ENCODE peak calls at places on chromosomes 5 and 9, in four cellular contexts. V is HepG2, R is GM12878, U is K562. S is an unnamed sample.

GRCh38 chr5:129361441-129362025 is 98.6 kb upstream of the ADAMTS19 start:
- DNase-seq in V (no peak), R (no peak), U (no peak), S (no peak)

GRCh38 chr5:150603052-150603451 is 37.4 kb upstream of the SYNPO start:
- DNase-seq in U (no peak), V (no peak), R (no peak), S (no peak)

GRCh38 chr9:88922091-88922490 is 69.2 kb upstream of the S1PR3 start:
- DNase-seq in V (no peak), U (no peak), R (peak; percentile 13), S (no peak)

GRCh38 chr5:112757468-112758208 is 20.0 kb downstream of the APC start:
- DNase-seq in V (peak; percentile 61), U (peak; percentile 68), R (peak; percentile 31), S (no peak)

GRCh38 chr5:76714771-76715483 is 999 bp upstream of the F2R start:
- DNase-seq in V (no peak), R (no peak), U (no peak), S (peak; percentile 54)

GRCh38 chr9:122200960-122201635 is 27.7 kb downstream of the LHX6 start:
- DNase-seq in V (no peak), U (no peak), R (no peak), S (no peak)

GRCh38 chr9:32866292-32866691 is 83.0 kb downstream of the TMEM215 start:
- DNase-seq in U (no peak), V (no peak), R (no peak), S (no peak)

GRCh38 chr9:93670208-93671029 is 94.0 kb downstream of the PHF2 start:
- DNase-seq in R (no peak), U (no peak), V (no peak), S (peak; percentile 7)

DNA sequence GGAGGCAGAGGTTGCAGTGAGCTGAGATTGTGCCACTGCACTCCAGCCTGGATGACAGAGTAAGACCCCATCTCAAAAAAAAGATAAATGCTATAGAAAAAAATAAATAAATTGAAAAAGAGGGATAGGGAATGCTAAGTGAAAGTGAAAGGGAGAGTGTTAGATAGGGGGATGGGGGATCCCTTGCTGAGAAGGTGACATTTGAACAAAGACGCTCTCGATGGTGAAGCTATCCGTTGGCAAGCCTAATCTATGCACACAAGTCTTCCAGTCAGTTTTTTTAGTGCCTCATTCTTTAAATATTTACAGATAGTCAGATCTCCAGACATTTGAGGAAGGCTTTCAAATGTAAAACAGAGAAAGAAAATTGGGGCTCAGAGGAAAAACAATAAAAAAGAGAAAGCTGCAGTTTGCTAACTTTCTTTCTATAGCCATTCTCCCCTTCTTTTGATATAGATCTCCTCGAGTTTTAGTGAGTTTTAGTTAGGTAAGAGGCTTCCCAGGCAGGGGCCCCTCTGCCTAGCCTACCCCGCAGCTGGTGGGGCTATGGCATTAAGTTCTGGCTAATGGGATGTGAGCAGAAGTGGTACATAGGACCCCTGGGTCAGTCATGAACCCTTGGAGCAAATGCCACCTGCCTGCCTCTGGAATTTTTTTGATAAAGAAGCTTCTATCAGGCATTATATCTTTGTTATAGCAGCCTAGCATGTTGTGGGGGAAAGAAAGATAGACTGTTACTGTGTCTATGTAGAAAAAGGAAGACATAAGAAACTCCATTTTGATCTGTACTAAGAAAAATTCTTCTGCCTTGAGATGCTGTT is 12.0 kb downstream of the GLRX start:
- DNase-seq in R (no peak), U (no peak), V (peak; percentile 32), S (no peak)
- TF ChIP-seq ETV6 in R (no peak), U (no peak), V (no peak), S (no peak)

GRCh38 chr5:17218353-17219005 is 1.0 kb downstream of the BASP1 start:
- DNase-seq in U (no peak), R (no peak), V (no peak), S (peak; percentile 31)

GRCh38 chr5:17219431-17219830 is 2.0 kb downstream of the BASP1 start:
- DNase-seq in R (no peak), U (no peak), V (no peak), S (no peak)

GRCh38 chr5:17216974-17217325 is 481 bp upstream of the BASP1 start:
- DNase-seq in V (no peak), R (no peak), U (no peak), S (peak; percentile 66)

GRCh38 chr5:17217421-17218352 is at the start of gene BASP1:
- DNase-seq in V (no peak), U (no peak), R (no peak), S (peak; percentile 81)

DNA sequence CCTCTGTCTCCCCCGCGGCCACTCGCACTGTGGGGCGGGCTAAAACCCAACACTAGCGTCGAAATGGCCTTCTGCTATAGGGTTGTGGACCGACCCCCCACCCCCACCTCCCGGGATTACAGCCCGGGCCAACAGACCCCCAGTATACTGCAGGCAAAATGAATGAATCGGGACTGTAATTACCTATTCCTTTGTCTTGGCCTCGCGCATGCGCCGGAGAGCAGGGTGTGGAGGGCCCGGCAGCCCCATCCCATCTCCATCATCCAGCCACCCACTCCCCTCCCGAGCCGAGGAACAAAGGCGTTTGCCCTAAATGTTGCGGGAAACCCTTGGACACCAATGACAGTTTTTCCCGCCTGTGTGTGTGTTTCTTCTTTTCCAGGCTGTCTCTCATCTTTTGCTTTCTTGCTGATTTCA is 1.6 kb downstream of the BASP1 start:
- DNase-seq in R (no peak), U (no peak), V (no peak), S (peak; percentile 76)
- TF ChIP-seq ATF2 in R (no peak), U (no peak), V (no peak), S (no peak)

DNA sequence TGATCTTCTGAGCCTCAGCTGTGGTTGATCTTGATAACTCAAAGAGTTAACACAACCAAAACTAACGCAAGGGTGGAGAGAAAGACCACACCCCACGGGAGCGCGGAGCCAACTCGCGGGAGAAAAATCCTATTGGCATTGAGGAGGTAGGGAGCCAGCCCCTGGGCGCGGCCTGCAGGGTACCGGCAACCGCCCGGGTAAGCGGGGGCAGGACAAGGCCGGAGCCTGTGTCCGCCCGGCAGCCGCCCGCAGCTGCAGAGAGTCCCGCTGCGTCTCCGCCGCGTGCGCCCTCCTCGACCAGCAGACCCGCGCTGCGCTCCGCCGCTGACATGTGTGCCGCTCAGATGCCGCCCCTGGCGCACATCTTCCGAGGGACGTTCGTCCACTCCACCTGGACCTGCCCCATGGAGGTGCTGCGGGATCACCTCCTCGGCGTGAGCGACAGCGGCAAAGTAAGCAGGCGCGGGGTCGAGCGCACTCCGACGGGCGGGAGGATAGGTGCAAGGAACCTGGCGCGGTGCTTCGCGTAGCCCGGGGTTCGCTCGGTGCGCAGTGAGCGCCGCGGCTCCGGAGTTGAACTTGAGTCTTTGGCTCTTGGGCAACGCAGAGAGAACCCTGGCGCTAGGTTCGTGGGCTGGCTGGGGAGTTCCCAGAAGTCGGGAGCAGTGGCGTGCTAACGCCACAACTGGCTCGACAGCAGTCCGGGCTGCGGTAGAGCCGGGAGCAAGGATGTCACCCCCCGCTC is at the start of gene GDA:
- DNase-seq in R (no peak), U (no peak), V (no peak), S (peak; percentile 68)
- TF ChIP-seq MAX in R (no peak), U (no peak), V (peak; percentile 76), S (peak; percentile 96)

GRCh38 chr9:114061830-114062474 is 16.1 kb downstream of the AMBP start:
- DNase-seq in V (peak; percentile 56), U (no peak), R (no peak), S (no peak)
- TF ChIP-seq ETV6 in V (no peak), U (no peak), R (no peak), S (no peak)

GRCh38 chr9:136328011-136328621 is 777 bp downstream of the GPSM1 start:
- DNase-seq in U (no peak), V (no peak), R (no peak), S (no peak)
- TF ChIP-seq ATF2 in U (no peak), V (no peak), R (no peak), S (no peak)